ENCODE peak calls at places on chromosomes 3 and 15, in seven cellular contexts. L is astrocyte, T is A549, Z is pancreas, S is fibroblast of mammary gland, C is fibroblast of pulmonary artery, H is colonic mucosa. K is an unnamed sample.

GRCh38 chr3:44890258-44890657 is 15.8 kb downstream of the TGM4 start:
- DNase-seq in L (no peak), T (no peak), Z (no peak), S (peak), C (peak), H (no peak), K (no peak)

GRCh38 chr3:46812237-46812791 is 50.9 kb downstream of the MYL3 start:
- DNase-seq in L (peak), T (peak), Z (peak), S (peak), C (peak), H (peak), K (peak)

GRCh38 chr3:177646749-177647148 is 449.5 kb upstream of the TBL1XR1 start:
- DNase-seq in L (no peak), T (no peak), Z (no peak), S (no peak), C (no peak), H (no peak), K (no peak)

GRCh38 chr3:41753651-41754050 is 208.3 kb downstream of the ULK4 start:
- DNase-seq in L (no peak), T (no peak), Z (no peak), S (no peak), C (no peak), H (no peak), K (no peak)

GRCh38 chr15:37016287-37016686 is 84.1 kb downstream of the MEIS2 start:
- DNase-seq in L (peak), T (no peak), Z (no peak), S (peak), C (peak), H (no peak), K (peak)

GRCh38 chr3:190865828-190866227 is 3.3 kb upstream of the GMNC start:
- DNase-seq in L (no peak), T (peak), Z (no peak), S (peak), C (no peak), H (no peak), K (no peak)

GRCh38 chr3:141275511-141275910 is 43.9 kb downstream of the PXYLP1 start:
- DNase-seq in L (no peak), T (no peak), Z (no peak), S (no peak), C (no peak), H (no peak), K (no peak)

GRCh38 chr15:68335655-68336054 is 58.1 kb downstream of the FEM1B start:
- DNase-seq in L (no peak), T (no peak), Z (no peak), S (no peak), C (no peak), H (no peak), K (no peak)

GRCh38 chr3:128075516-128076464 is 23.6 kb downstream of the SEC61A1 start:
- DNase-seq in L (peak), T (peak), Z (peak), S (peak), C (peak), H (peak), K (peak)

GRCh38 chr15:69145694-69146492 is 14.5 kb upstream of the GLCE start:
- DNase-seq in L (peak), T (no peak), Z (no peak), S (no peak), C (peak), H (no peak), K (no peak)

GRCh38 chr3:60178931-60179653 is 1072.2 kb downstream of the FHIT start:
- DNase-seq in L (no peak), T (no peak), Z (no peak), S (peak), C (no peak), H (no peak), K (no peak)

GRCh38 chr15:48336940-48337339 is 5.7 kb downstream of the DUT start:
- DNase-seq in L (no peak), T (peak), Z (no peak), S (peak), C (peak), H (no peak), K (peak)

GRCh38 chr15:83282859-83283812 is 1.3 kb downstream of the BNC1 start:
- DNase-seq in L (peak), T (no peak), Z (no peak), S (peak), C (peak), H (no peak), K (no peak)

GRCh38 chr3:51985971-51986947 is 2.9 kb downstream of the ACY1 start:
- DNase-seq in L (no peak), T (no peak), Z (no peak), S (no peak), C (no peak), H (peak), K (no peak)

GRCh38 chr3:51984269-51984647 is 923 bp downstream of the ACY1 start:
- DNase-seq in L (no peak), T (no peak), Z (no peak), S (no peak), C (no peak), H (no peak), K (no peak)

GRCh38 chr3:51983578-51984268 is 388 bp downstream of the ACY1 start:
- DNase-seq in L (no peak), T (no peak), Z (no peak), S (no peak), C (no peak), H (no peak), K (no peak)

GRCh38 chr3:51982838-51983577 is at the start of gene ACY1:
- DNase-seq in L (peak), T (peak), Z (peak), S (peak), C (peak), H (peak), K (peak)

DNA sequence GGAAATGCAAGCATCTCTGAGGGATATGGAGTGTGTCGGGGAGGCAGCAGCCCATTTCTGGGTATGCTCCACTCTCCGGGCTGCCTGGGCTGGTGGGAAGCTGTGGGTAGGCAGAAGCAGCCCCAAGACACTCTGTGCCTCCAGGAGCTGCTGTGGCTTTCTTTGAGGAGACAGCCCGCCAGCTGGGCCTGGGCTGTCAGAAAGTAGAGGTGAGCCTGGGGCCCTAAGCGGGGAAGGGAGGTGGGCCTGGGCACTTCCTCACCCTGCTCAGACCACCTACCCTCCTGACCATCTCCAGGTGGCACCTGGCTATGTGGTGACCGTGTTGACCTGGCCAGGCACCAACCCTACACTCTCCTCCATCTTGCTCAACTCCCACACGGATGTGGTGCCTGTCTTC is 1.7 kb downstream of the ACY1 start:
- DNase-seq in L (no peak), T (no peak), Z (no peak), S (no peak), C (no peak), H (no peak), K (no peak)
- H3K4me3 ChIP-seq in L (no peak), T (no peak), Z (no peak), S (no peak), C (no peak), H (no peak), K (no peak)

GRCh38 chr3:184488577-184488976 is 73.0 kb upstream of the EPHB3 start:
- DNase-seq in L (no peak), T (no peak), Z (no peak), S (no peak), C (no peak), H (no peak), K (no peak)

GRCh38 chr3:184489457-184489856 is 72.1 kb upstream of the EPHB3 start:
- DNase-seq in L (no peak), T (no peak), Z (no peak), S (no peak), C (no peak), H (no peak), K (no peak)

GRCh38 chr3:184486614-184487013 is 75.0 kb upstream of the EPHB3 start:
- DNase-seq in L (no peak), T (no peak), Z (no peak), S (no peak), C (no peak), H (no peak), K (no peak)

GRCh38 chr3:184491867-184492615 is 69.5 kb upstream of the EPHB3 start:
- DNase-seq in L (no peak), T (no peak), Z (no peak), S (no peak), C (no peak), H (no peak), K (no peak)

DNA sequence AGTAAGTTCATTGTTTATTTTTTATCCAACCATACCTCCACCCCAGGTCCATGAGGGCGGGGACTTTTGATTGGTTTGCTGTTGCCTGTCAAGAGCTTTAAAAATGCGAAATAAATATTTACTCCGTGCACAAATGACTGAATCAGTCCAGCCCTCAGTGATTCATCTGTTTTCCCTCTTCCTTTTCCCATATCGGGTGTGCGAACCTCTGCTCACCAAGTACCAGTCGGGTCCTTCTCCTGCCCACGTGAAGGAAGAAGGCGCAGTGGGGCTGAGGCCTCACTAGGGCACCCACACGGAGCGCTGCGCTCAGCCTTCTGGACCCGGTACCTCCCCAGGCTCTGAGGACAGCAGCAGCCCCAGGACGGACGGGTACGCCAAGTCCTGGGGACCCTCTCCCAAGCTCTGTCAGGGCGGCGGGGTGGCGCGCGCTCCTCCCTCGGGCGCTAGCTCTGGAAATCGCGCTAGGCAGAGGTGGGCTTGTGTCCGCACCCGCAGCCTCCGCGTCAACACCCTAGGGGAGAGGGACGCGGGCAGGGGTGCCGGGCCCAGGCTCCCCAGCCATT is 70.5 kb upstream of the EPHB3 start:
- DNase-seq in L (no peak), T (no peak), Z (peak), S (no peak), C (peak), H (peak), K (no peak)
- TF ChIP-seq CTCF in L (no peak), T (no peak), Z (no peak), S (no peak), C (no peak), H (no peak), K (no peak)

GRCh38 chr15:57296473-57297162 is 79.7 kb upstream of the CGNL1 start:
- DNase-seq in L (no peak), T (no peak), Z (no peak), S (no peak), C (no peak), H (peak), K (no peak)
- H3K4me3 ChIP-seq in L (no peak), T (no peak), Z (no peak), S (no peak), C (no peak), H (no peak), K (no peak)

GRCh38 chr3:25843332-25843731 is 53.4 kb downstream of the OXSM start:
- DNase-seq in L (no peak), T (no peak), Z (no peak), S (peak), C (peak), H (no peak), K (peak)
- TF ChIP-seq CTCF in L (no peak), T (peak), Z (no peak), S (no peak), C (no peak), H (no peak), K (no peak)

DNA sequence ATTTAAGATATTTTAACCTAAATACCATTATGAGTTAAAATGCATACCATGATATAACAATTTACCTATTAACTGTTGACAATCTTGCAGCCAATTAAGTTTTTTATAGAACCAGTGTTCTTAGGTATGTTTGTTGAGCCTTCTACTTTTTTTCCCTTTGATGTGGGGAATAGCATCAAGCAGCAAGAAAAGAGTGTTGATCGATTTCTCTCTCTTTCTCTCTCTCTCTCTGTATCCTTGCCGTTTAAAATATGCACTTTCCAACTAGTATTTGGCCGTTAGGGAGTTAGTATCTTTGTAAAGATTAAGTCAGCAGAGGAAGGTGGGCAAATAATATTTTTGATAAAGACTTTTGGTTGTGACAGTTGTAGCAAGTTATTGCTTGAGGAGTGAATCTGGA is 5.9 kb downstream of the CHD2 start:
- DNase-seq in L (no peak), T (no peak), Z (no peak), S (no peak), C (no peak), H (no peak), K (no peak)
- H3K4me3 ChIP-seq in L (peak), T (peak), Z (no peak), S (peak), C (peak), H (no peak), K (peak)

DNA sequence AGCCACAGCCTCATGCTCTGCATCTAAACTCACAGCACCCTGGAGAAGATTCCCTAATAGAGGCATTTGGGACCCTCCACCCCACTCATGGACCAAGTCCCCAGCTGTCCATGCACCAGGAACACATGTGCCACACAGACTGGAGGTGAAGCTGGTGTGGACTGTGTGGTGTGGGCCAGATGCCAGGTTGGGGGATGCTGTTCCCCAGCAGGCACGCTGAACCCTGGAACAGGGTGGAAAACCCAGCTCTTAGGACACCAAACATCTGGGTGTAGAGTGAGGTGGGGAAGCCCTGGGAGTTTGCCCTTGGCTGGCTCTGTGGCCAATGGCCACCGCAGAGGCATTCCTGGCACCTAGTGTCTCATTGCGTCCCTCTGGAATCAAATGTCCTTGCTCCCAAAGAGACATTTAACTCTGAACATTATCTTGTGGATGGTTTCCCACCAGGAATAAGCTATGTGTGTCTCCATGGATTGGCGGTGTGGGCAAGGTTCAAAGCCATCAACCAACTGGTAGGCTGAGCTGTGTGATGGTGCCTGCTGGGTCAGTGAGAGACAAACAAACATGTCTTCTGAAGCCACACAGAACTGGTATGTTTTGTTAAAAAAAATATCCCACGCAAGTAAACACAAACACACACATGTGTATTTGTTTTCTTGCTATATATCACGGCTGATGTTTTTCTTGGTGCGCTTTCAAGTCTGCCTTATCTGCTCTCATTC is 65.0 kb downstream of the EXOG start:
- DNase-seq in L (no peak), T (no peak), Z (no peak), S (no peak), C (no peak), H (no peak), K (no peak)
- TF ChIP-seq CTCF in L (no peak), T (no peak), Z (no peak), S (no peak), C (no peak), H (no peak), K (no peak)

DNA sequence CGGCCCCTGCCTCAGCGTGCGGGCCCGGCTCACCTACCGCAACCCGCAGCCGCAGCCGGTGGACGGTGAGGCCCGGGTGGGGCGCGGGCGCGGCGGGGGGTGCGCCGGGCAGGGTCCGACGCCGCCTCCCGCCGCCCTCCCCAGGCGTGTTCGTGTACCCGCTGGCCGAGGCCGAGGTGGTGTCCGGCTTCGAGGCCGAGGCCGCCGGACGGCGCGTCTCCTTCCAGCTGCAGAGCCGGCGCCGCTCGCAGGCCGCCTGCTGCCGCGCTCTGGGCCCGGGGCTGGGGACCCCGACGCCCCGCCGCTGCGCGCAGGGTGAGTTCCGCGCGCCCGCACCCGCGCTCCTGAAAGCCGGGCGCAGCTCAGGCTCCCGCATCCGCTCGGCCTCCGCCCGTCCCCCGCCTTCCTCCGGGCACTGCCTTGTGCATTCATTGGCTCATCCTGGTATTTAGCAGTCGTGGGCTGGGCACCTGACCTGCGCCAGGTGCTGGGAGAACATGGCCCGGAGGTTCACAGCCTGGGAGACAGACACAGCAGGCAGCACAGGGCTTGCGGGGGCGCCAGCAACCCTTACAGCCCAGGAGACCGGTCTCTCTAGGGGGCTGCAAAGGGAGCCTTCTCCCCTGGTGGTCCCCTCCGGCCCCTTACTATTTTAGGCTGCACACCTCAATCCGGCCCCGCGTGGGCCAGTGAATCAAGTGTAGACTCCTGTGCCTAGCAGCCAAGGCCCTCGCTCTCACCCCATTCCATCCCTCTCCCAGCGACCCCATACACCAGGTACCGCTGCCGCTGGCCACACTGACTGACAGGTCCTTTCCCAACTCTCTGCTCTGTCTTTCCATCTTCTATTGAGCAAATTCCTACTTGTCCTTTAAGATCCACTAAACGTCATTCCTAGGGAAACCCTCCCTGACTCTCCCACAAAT is 1.5 kb downstream of the VWA5B2 start:
- DNase-seq in L (no peak), T (no peak), Z (no peak), S (no peak), C (no peak), H (peak), K (no peak)
- H3K4me3 ChIP-seq in L (no peak), T (peak), Z (peak), S (no peak), C (no peak), H (peak), K (no peak)

DNA sequence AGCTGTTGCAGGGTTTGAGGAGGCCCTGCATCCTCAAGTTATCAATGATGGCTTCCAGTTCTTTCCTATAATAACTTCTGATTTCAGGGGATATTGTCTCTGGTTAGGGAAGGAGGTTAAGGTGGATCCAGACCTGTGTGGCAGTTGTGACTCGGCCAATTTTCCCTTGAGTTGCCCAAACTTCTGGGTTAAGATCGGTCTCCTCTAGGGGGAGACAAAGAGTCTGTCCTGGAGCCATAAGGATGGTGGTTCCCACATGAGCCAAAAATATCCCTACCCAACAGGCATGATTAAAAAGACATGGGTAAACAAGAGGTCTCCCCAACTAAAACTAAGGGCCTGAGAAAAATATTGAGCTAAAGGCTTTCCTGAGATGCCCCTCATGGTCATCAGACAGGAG is 227.5 kb upstream of the MDFIC2 start:
- DNase-seq in L (no peak), T (no peak), Z (no peak), S (no peak), C (no peak), H (no peak), K (no peak)
- TF ChIP-seq CTCF in L (no peak), T (no peak), Z (no peak), S (peak), C (peak), H (no peak), K (no peak)

DNA sequence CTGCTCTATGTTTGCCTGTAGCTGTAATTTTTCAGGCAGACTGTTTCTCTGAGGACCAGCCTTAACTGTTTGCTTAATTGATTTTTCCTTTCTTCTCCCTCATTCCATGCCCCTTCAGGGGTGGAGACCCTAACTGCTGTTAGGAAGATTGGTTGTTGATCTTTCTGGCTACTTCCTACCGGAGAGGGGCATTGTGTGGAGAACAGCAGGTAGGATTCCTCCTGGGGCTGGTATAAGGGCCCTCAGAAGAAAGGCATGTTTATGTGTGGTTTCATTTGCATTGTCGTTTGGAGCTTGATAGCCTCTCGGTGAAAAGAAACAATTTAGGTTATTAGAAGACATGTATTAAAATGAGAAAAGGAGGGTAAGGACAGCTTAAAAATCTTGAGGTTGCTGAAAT is 57.0 kb upstream of the GOLGA6L2 start:
- DNase-seq in L (no peak), T (no peak), Z (no peak), S (no peak), C (no peak), H (no peak), K (no peak)
- H3K4me3 ChIP-seq in L (no peak), T (no peak), Z (no peak), S (no peak), C (no peak), H (no peak), K (no peak)

GRCh38 chr3:69081583-69082262 is 1.6 kb upstream of the UBA3 start:
- DNase-seq in L (peak), T (no peak), Z (no peak), S (no peak), C (no peak), H (no peak), K (no peak)
- TF ChIP-seq CTCF in L (no peak), T (no peak), Z (no peak), S (no peak), C (no peak), H (no peak), K (no peak)

K was measured in fibroblast of the aortic adventitia.